ENCODE peak calls at places on chromosomes 4 and X, in five cellular contexts. S, J, P, V and I are unnamed samples. For H3K4me1, the result is how much of the 10 kb centered on the place peaks cover.

GRCh38 chr4:72701987-72702819 is 133.2 kb upstream of the ADAMTS3 start:
- DNase-seq in S (no peak), J (peak), P (no peak), V (no peak), I (no peak)

GRCh38 chr4:126701756-126702155 is 931.0 kb upstream of the INTU start:
- DNase-seq in S (no peak), J (no peak), P (no peak), V (no peak), I (no peak)

GRCh38 chr4:77349796-77350195 is 192.8 kb downstream of the CCNG2 start:
- DNase-seq in S (no peak), J (no peak), P (no peak), V (no peak), I (no peak)

GRCh38 chr4:71206763-71207162 is 132.1 kb upstream of the SLC4A4 start:
- DNase-seq in S (no peak), J (no peak), P (no peak), V (no peak), I (no peak)

GRCh38 chrX:48496660-48497059 is 12.1 kb upstream of the PORCN start:
- DNase-seq in S (no peak), J (no peak), P (no peak), V (peak), I (no peak)

GRCh38 chr4:180081072-180081471 is 2162.1 kb upstream of the TENM3 start:
- DNase-seq in S (no peak), J (no peak), P (no peak), V (no peak), I (no peak)

GRCh38 chrX:121598356-121598755 is 550.9 kb downstream of the GLUD2 start:
- DNase-seq in S (no peak), J (no peak), P (no peak), V (no peak), I (no peak)

GRCh38 chrX:39750246-39750790 is 347.4 kb downstream of the BCOR start:
- DNase-seq in S (no peak), J (no peak), P (no peak), V (no peak), I (no peak)

GRCh38 chr4:127686656-127687055 is 43.5 kb upstream of the SLC25A31 start:
- DNase-seq in S (no peak), J (peak), P (no peak), V (no peak), I (no peak)

GRCh38 chrX:139882299-139882698 is 50.6 kb downstream of the ATP11C start:
- DNase-seq in S (no peak), J (no peak), P (no peak), V (no peak), I (no peak)

GRCh38 chrX:139883984-139884383 is 48.9 kb downstream of the ATP11C start:
- DNase-seq in S (no peak), J (no peak), P (no peak), V (no peak), I (no peak)

GRCh38 chrX:139877710-139878414 is 55.0 kb downstream of the ATP11C start:
- DNase-seq in S (no peak), J (no peak), P (no peak), V (no peak), I (no peak)

GRCh38 chrX:139881572-139881971 is 51.3 kb downstream of the ATP11C start:
- DNase-seq in S (no peak), J (no peak), P (no peak), V (no peak), I (no peak)

DNA sequence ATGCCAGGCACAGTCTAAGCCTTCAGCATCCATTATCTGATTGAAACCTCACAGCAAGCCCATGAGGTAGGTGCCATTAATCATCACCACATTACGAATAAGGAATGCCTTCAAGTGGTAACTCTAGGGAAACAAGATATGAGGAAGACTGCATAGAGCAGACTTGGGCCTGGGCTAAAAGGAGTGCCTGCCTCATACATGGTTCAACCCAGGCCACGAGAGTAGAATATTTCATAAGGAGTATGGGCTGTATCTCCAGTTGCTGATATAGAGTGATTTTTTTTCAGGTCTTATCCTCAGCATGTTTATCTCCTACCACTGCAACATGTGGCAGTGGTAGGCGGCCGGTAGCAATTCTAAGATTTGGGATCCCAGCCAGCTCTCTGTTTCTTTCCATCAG is 51.7 kb downstream of the ATP11C start:
- DNase-seq in S (no peak), J (peak), P (no peak), V (no peak), I (no peak)
- TF ChIP-seq CTCF in S (no peak), J (no peak), P (no peak), V (no peak), I (no peak)

GRCh38 chr4:7907142-7907541 is 32.5 kb downstream of the AFAP1 start:
- DNase-seq in S (no peak), J (no peak), P (no peak), V (no peak), I (no peak)
- H3K4me1 ChIP-seq in S (under half), J (under half), P (under half), V (under half), I (under half)

GRCh38 chr4:152937535-152938236 is 1.6 kb downstream of the FHDC1 start:
- DNase-seq in S (peak), J (no peak), P (no peak), V (peak), I (no peak)

GRCh38 chr4:152936446-152937279 is 540 bp downstream of the FHDC1 start:
- DNase-seq in S (no peak), J (no peak), P (peak), V (peak), I (no peak)

GRCh38 chr4:152939655-152940054 is 3.5 kb downstream of the FHDC1 start:
- DNase-seq in S (no peak), J (no peak), P (no peak), V (no peak), I (no peak)

GRCh38 chr4:152937280-152937534 is 1.1 kb downstream of the FHDC1 start:
- DNase-seq in S (no peak), J (no peak), P (no peak), V (no peak), I (no peak)

DNA sequence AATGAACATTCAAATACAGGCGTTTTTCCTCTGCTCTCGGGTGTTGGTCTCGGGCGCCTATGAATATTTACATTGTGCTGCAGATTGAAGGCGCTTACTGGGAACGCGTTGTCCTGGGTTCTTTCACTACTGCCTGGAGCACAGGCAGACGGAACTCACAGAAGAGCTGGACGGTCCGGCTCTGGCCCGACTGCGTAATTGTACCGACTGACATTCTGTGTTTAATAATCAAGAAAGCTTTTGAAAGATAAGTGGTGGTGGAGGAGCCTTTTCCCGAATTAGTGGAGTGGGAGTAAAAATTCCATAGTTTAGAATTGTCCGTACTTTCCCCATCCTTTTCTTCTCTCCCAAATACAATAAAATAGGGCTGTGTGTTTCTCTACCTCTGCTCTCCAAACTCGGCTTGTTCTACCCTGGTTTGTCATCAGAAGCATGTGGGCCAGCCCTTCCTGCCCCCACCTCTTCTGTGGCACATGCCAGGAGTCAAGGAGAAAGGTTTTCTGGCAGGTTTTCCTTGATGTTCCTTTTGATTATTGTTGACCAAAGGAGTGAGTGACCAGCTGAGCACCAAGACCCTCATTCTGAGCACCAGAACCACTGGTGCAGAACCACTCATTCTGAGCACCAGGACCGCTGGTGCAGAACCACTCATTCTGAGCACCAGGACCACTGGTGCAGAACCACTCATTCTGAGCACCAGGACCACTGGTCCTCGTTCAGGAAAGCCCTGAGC is 2.3 kb downstream of the FHDC1 start:
- DNase-seq in S (no peak), J (no peak), P (no peak), V (no peak), I (no peak)
- H3K4me3 ChIP-seq in S (peak), J (no peak), P (no peak), V (peak), I (peak)

GRCh38 chrX:153688534-153688899 is 791 bp downstream of the SLC6A8 start:
- DNase-seq in S (no peak), J (no peak), P (no peak), V (no peak), I (no peak)

GRCh38 chrX:153688900-153689590 is 1.3 kb downstream of the SLC6A8 start:
- DNase-seq in S (no peak), J (no peak), P (no peak), V (no peak), I (peak)

GRCh38 chrX:153688071-153688470 is 345 bp downstream of the SLC6A8 start:
- DNase-seq in S (no peak), J (no peak), P (no peak), V (no peak), I (no peak)

GRCh38 chrX:153690466-153690865 is 2.7 kb downstream of the SLC6A8 start:
- DNase-seq in S (no peak), J (no peak), P (no peak), V (no peak), I (no peak)

DNA sequence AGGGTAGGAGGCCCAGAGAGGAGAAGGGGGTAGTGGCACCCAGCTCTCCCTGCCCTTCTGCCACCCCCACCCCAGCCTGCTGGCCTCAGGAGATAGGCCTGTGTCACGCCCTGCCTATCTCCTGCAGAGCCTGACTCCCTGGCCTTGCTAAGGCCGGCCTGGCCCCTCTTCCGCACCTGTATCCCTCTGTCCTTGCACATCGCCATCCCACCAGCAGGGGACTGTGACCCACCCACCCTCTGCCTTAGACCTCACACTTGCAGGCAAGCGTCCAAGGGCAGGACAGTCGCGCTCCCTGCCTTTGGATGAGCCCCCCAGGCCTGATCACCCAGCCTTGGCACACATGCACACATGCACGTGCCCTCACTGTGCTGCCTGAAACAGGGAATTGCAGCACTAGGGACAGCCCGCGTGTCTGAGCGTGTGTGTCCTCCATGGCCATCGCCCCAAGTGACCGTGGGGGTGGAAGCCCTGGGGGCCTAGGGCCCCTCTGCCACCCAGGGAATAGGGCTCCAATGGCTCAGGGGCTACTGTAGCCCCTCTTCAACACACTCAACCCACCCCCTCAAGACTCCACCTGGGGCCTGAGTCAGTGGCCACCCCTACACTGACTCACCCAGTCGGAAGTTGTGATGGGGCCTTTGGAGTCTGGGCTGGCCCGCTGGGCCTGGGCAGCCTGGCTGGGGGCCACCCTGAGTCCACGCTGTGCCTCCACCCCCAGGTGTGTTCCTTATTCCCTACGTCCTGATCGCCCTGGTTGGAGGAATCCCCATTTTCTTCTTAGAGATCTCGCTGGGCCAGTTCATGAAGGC is 2.1 kb downstream of the SLC6A8 start:
- DNase-seq in S (no peak), J (no peak), P (no peak), V (no peak), I (no peak)
- TF ChIP-seq CTCF in S (no peak), J (peak), P (no peak), V (no peak), I (no peak)

GRCh38 chrX:153725039-153725831 is 579 bp downstream of the ABCD1 start:
- DNase-seq in S (no peak), J (no peak), P (no peak), V (peak), I (no peak)
- H3K4me1 ChIP-seq in S (under half), J (under half), P (under half), V (under half), I (under half)